ENCODE peak calls at places on chromosomes 16 and 17, in seven cellular contexts. X is right atrium auricular region, O is left ventricle myocardium inferior, S is AG04450, C is WERI-Rb-1, W is adrenal gland, Z is body of pancreas. P is an unnamed sample.

GRCh38 chr16:65429504-65430149 is 307.8 kb upstream of the CDH11 start:
- DNase-seq in W (no peak), O (no peak), S (no peak), C (no peak), Z (no peak), X (no peak), P (no peak)

GRCh38 chr16:3470723-3471122 is 24.6 kb downstream of the C16orf90 start:
- DNase-seq in O (no peak), Z (no peak), X (no peak), C (no peak), W (no peak), S (no peak), P (no peak)

GRCh38 chr16:11667824-11668589 is at the start of gene SNN:
- DNase-seq in Z (peak), C (peak), O (peak), X (peak), S (peak), W (peak), P (no peak)

GRCh38 chr16:15741207-15741871 is 91.3 kb downstream of the NDE1 start:
- DNase-seq in W (no peak), O (no peak), C (no peak), X (no peak), S (no peak), Z (no peak), P (no peak)

GRCh38 chr17:43898446-43898845 is 8.9 kb downstream of the MPP2 start:
- DNase-seq in X (no peak), S (no peak), O (no peak), C (no peak), Z (no peak), W (no peak), P (no peak)

GRCh38 chr17:81716674-81716996 is 4.6 kb downstream of the SLC25A10 start:
- DNase-seq in S (no peak), W (no peak), O (no peak), X (no peak), C (no peak), Z (no peak), P (no peak)

GRCh38 chr17:65532491-65532890 is 29.0 kb downstream of the AXIN2 start:
- DNase-seq in C (no peak), S (no peak), Z (no peak), W (no peak), X (no peak), O (no peak), P (no peak)

GRCh38 chr17:11221721-11222120 is 19.3 kb upstream of the SHISA6 start:
- DNase-seq in X (no peak), W (no peak), S (no peak), C (no peak), Z (no peak), O (no peak), P (no peak)

GRCh38 chr16:55010492-55011260 is 80.0 kb downstream of the IRX5 start:
- DNase-seq in W (no peak), X (no peak), Z (no peak), C (no peak), S (no peak), O (no peak), P (no peak)

GRCh38 chr16:78060295-78060694 is 37.9 kb downstream of the CLEC3A start:
- DNase-seq in W (no peak), O (no peak), S (no peak), Z (no peak), C (no peak), X (no peak), P (no peak)
- TF ChIP-seq CTCF in W (no peak), O (no peak), S (no peak), Z (no peak), C (no peak), X (no peak), P (no peak)

GRCh38 chr16:49356728-49357488 is 16.7 kb upstream of the C16orf78 start:
- DNase-seq in S (no peak), Z (no peak), W (no peak), C (peak), O (no peak), X (no peak), P (no peak)

GRCh38 chr16:49354101-49354500 is 19.5 kb upstream of the C16orf78 start:
- DNase-seq in X (no peak), O (no peak), W (no peak), C (peak), S (no peak), Z (no peak), P (no peak)

GRCh38 chr16:49354991-49355390 is 18.6 kb upstream of the C16orf78 start:
- DNase-seq in X (no peak), Z (no peak), C (no peak), O (no peak), S (no peak), W (no peak), P (no peak)

GRCh38 chr16:49353650-49354049 is 20.0 kb upstream of the C16orf78 start:
- DNase-seq in S (no peak), Z (no peak), X (no peak), O (no peak), C (peak), W (no peak), P (no peak)

GRCh38 chr16:49355923-49356665 is 17.5 kb upstream of the C16orf78 start:
- DNase-seq in O (no peak), C (no peak), S (no peak), W (no peak), Z (no peak), X (peak), P (no peak)
- H3K4me3 ChIP-seq in O (no peak), C (no peak), S (no peak), W (no peak), Z (no peak), X (no peak), P (no peak)

GRCh38 chr17:60391419-60392041 is 403 bp downstream of the USP32 start:
- DNase-seq in W (no peak), O (no peak), Z (no peak), X (no peak), S (no peak), C (no peak), P (no peak)

GRCh38 chr17:60393840-60394529 is 2.1 kb upstream of the USP32 start:
- DNase-seq in W (no peak), O (no peak), X (no peak), Z (no peak), S (no peak), C (peak), P (no peak)

GRCh38 chr17:60390881-60391418 is 983 bp downstream of the USP32 start:
- DNase-seq in X (no peak), O (no peak), Z (peak), S (no peak), W (peak), C (peak), P (no peak)

GRCh38 chr17:60392845-60393702 is 1.1 kb upstream of the USP32 start:
- DNase-seq in W (peak), S (no peak), C (peak), X (no peak), O (no peak), Z (peak), P (no peak)

GRCh38 chr17:60392042-60392844 is at the start of gene USP32:
- DNase-seq in O (peak), Z (peak), X (peak), C (peak), W (peak), S (peak), P (peak)
- TF ChIP-seq CTCF in O (peak), Z (no peak), X (peak), C (peak), W (peak), S (peak), P (no peak)

GRCh38 chr16:1631230-1631629 is 19.1 kb downstream of the CRAMP1 start:
- DNase-seq in S (no peak), W (no peak), C (no peak), X (no peak), Z (no peak), O (no peak), P (no peak)
- H3K4me3 ChIP-seq in S (no peak), W (no peak), C (no peak), X (no peak), Z (no peak), O (no peak), P (no peak)

P was measured in HFF-Myc.